ENCODE peak calls at places on chromosome 9, in five cellular contexts. One of them, this sample, is unnamed.

GRCh38 chr9:16516887-16517286 is 353.6 kb downstream of the BNC2 start:
- DNase-seq in right lobe of liver: no peak
- DNase-seq in prostate gland: no peak
- DNase-seq in uterus: no peak
- DNase-seq in lower leg skin: no peak
- DNase-seq in this sample: no peak

GRCh38 chr9:76297721-76298239 is 96.4 kb downstream of the RFK start:
- DNase-seq in right lobe of liver: no peak
- DNase-seq in prostate gland: no peak
- DNase-seq in uterus: peak
- DNase-seq in lower leg skin: no peak
- DNase-seq in this sample: no peak

GRCh38 chr9:133485531-133486260 is 6.8 kb upstream of the SLC2A6 start:
- DNase-seq in right lobe of liver: peak
- DNase-seq in prostate gland: no peak
- DNase-seq in uterus: no peak
- DNase-seq in lower leg skin: no peak
- DNase-seq in this sample: no peak

GRCh38 chr9:12784461-12785250 is 9.8 kb downstream of the LURAP1L start:
- DNase-seq in right lobe of liver: peak
- DNase-seq in prostate gland: no peak
- DNase-seq in uterus: no peak
- DNase-seq in lower leg skin: no peak
- DNase-seq in this sample: peak

GRCh38 chr9:16321461-16322119 is 548.9 kb downstream of the BNC2 start:
- DNase-seq in right lobe of liver: no peak
- DNase-seq in prostate gland: no peak
- DNase-seq in uterus: no peak
- DNase-seq in lower leg skin: peak
- DNase-seq in this sample: no peak

GRCh38 chr9:129283705-129284606 is 105.9 kb upstream of the IER5L start:
- DNase-seq in right lobe of liver: peak
- DNase-seq in prostate gland: no peak
- DNase-seq in uterus: no peak
- DNase-seq in lower leg skin: peak
- DNase-seq in this sample: no peak

GRCh38 chr9:99356512-99356971 is 134.5 kb downstream of the SEC61B start:
- DNase-seq in right lobe of liver: peak
- DNase-seq in prostate gland: no peak
- DNase-seq in uterus: no peak
- DNase-seq in lower leg skin: peak
- DNase-seq in this sample: no peak

GRCh38 chr9:93266521-93267001 is 82.6 kb downstream of the WNK2 start:
- DNase-seq in right lobe of liver: no peak
- DNase-seq in prostate gland: no peak
- DNase-seq in uterus: no peak
- DNase-seq in lower leg skin: no peak
- DNase-seq in this sample: no peak

GRCh38 chr9:88966894-88967676 is 24.2 kb upstream of the S1PR3 start:
- DNase-seq in right lobe of liver: no peak
- DNase-seq in prostate gland: no peak
- DNase-seq in uterus: no peak
- DNase-seq in lower leg skin: peak
- DNase-seq in this sample: no peak

GRCh38 chr9:101706261-101706798 is 32.1 kb downstream of the GRIN3A start:
- DNase-seq in right lobe of liver: no peak
- DNase-seq in prostate gland: no peak
- DNase-seq in uterus: no peak
- DNase-seq in lower leg skin: no peak
- DNase-seq in this sample: no peak

DNA sequence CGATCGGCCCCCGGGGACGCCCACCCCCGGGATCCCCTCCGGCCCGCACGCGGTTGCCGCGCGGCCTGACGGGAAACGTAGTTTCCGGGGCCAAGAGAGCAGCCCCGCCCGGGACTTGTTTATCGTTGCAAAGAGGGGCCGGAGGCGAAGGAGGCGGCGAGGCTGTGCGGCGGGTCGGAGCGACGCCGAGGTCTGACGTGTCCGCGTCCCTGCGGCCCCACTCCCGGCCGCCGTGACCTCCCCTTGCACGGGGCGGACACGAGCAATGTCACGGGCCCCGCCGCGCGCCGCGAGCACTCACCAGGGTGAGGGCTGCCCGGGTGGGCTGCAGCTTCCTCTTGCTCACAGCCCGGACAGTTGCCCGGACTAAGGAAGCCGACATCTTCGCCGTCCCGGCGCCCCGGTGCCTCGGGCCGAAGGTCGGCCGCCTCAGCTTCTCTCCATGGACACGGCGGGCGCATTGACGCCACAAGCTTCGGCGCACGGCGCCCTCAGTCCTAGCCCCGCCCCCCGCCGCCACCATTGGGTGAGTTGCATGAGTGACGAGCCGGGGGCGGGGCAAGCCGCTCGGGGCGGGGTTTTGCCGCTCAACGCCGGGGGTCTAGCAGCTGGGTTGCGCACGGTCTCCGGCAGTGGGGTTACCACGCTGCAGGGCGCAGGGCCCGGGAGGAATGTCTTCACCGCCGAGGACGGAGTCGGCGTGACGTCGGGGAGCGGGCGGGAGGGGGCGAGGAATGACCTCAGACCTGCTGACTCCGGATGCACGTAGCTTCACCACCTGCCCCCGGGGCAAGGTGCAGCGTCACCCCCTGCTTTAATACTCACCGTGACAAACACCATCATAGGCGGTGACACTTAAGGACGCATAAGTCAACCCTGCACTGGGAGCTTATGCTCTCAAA is at the start of gene ISCA1:
- DNase-seq in right lobe of liver: peak
- DNase-seq in prostate gland: peak
- DNase-seq in uterus: peak
- DNase-seq in lower leg skin: peak
- DNase-seq in this sample: peak
- TF ChIP-seq POLR2A in right lobe of liver: peak
- TF ChIP-seq POLR2A in prostate gland: peak
- TF ChIP-seq POLR2A in uterus: peak
- TF ChIP-seq POLR2A in lower leg skin: peak
- TF ChIP-seq POLR2A in this sample: peak

GRCh38 chr9:113998114-113998513 is 80.0 kb downstream of the AMBP start:
- DNase-seq in right lobe of liver: no peak
- DNase-seq in prostate gland: no peak
- DNase-seq in uterus: no peak
- DNase-seq in lower leg skin: peak
- DNase-seq in this sample: no peak
- TF ChIP-seq POLR2A in right lobe of liver: no peak
- TF ChIP-seq POLR2A in prostate gland: no peak
- TF ChIP-seq POLR2A in uterus: no peak
- TF ChIP-seq POLR2A in lower leg skin: no peak
- TF ChIP-seq POLR2A in this sample: no peak

GRCh38 chr9:131214457-131214856 is 61.9 kb downstream of the FAM78A start:
- DNase-seq in right lobe of liver: no peak
- DNase-seq in prostate gland: no peak
- DNase-seq in uterus: no peak
- DNase-seq in lower leg skin: no peak
- DNase-seq in this sample: no peak
- TF ChIP-seq POLR2A in right lobe of liver: no peak
- TF ChIP-seq POLR2A in prostate gland: no peak
- TF ChIP-seq POLR2A in uterus: no peak
- TF ChIP-seq POLR2A in lower leg skin: no peak
- TF ChIP-seq POLR2A in this sample: no peak

GRCh38 chr9:36268007-36268427 is 9.8 kb upstream of the GNE start:
- DNase-seq in right lobe of liver: no peak
- DNase-seq in prostate gland: no peak
- DNase-seq in uterus: no peak
- DNase-seq in lower leg skin: no peak
- DNase-seq in this sample: no peak
- TF ChIP-seq POLR2A in right lobe of liver: no peak
- TF ChIP-seq POLR2A in prostate gland: no peak
- TF ChIP-seq POLR2A in uterus: no peak
- TF ChIP-seq POLR2A in lower leg skin: no peak
- TF ChIP-seq POLR2A in this sample: no peak

DNA sequence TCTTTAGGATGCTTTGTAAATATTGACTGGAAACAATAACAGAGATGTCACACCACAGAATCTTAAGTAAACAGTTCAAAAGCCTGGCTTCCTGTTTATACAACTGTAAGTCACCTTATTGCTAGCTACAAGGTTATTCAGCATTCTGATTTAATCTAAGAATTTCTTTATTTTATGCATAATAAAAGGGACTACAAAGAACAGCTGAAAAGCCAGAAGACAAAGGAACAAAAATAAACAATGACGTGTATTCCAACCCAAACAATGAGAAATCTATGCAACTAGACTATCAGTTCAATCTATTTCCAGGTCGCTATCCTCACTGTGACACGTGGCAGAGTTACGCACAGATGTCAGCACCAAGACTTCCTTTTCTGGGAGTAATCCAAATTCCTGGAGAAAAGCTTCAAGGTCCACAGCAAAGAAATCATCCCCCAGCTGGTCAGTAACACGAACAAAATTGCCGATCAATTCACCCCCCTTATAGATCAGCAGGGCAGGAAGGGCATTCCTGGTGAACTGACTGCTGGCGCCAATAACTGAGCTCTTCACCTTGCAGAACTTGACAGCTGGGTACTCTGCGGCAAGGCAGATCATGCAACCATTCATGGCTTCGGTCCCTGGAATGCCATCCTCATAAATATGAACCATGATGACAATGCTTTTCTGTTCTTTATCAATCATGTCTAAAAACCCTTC is 8.4 kb downstream of the PDCL start:
- DNase-seq in right lobe of liver: no peak
- DNase-seq in prostate gland: no peak
- DNase-seq in uterus: no peak
- DNase-seq in lower leg skin: peak
- DNase-seq in this sample: no peak
- TF ChIP-seq POLR2A in right lobe of liver: no peak
- TF ChIP-seq POLR2A in prostate gland: no peak
- TF ChIP-seq POLR2A in uterus: no peak
- TF ChIP-seq POLR2A in lower leg skin: no peak
- TF ChIP-seq POLR2A in this sample: no peak

GRCh38 chr9:109813829-109814228 is 33.8 kb downstream of the PALM2AKAP2 start:
- DNase-seq in right lobe of liver: peak
- DNase-seq in prostate gland: no peak
- DNase-seq in uterus: no peak
- DNase-seq in lower leg skin: no peak
- DNase-seq in this sample: no peak

GRCh38 chr9:109815366-109815947 is 35.5 kb downstream of the PALM2AKAP2 start:
- DNase-seq in right lobe of liver: no peak
- DNase-seq in prostate gland: no peak
- DNase-seq in uterus: no peak
- DNase-seq in lower leg skin: no peak
- DNase-seq in this sample: no peak

GRCh38 chr9:109817146-109817845 is 37.3 kb downstream of the PALM2AKAP2 start:
- DNase-seq in right lobe of liver: no peak
- DNase-seq in prostate gland: no peak
- DNase-seq in uterus: no peak
- DNase-seq in lower leg skin: no peak
- DNase-seq in this sample: no peak

GRCh38 chr9:109817846-109818472 is 38.0 kb downstream of the PALM2AKAP2 start:
- DNase-seq in right lobe of liver: no peak
- DNase-seq in prostate gland: peak
- DNase-seq in uterus: peak
- DNase-seq in lower leg skin: peak
- DNase-seq in this sample: peak

GRCh38 chr9:109816490-109816889 is 36.5 kb downstream of the PALM2AKAP2 start:
- DNase-seq in right lobe of liver: no peak
- DNase-seq in prostate gland: no peak
- DNase-seq in uterus: no peak
- DNase-seq in lower leg skin: no peak
- DNase-seq in this sample: no peak
- TF ChIP-seq POLR2A in right lobe of liver: peak
- TF ChIP-seq POLR2A in prostate gland: no peak
- TF ChIP-seq POLR2A in uterus: no peak
- TF ChIP-seq POLR2A in lower leg skin: no peak
- TF ChIP-seq POLR2A in this sample: no peak